ENCODE peak calls at places on chromosomes 3 and 15, in five cellular contexts. H is K562, Y is GM12878, E is H1, R is HepG2. D is an unnamed sample.

GRCh38 chr3:37241880-37242279 is 67.5 kb upstream of the LRRFIP2 start:
- DNase-seq in H (peak; percentile 52), R (no peak), Y (no peak), E (no peak), D (no peak)

GRCh38 chr15:79989682-79990081 is 18.7 kb upstream of the BCL2A1 start:
- DNase-seq in H (no peak), E (no peak), R (no peak), Y (no peak), D (no peak)

GRCh38 chr15:84749111-84749991 is 959 bp downstream of the ZNF592 start:
- DNase-seq in H (peak; percentile 51), E (no peak), Y (no peak), R (peak; percentile 56), D (no peak)

GRCh38 chr3:196726788-196727675 is 12.6 kb upstream of the PAK2 start:
- DNase-seq in E (no peak), H (no peak), R (no peak), Y (no peak), D (no peak)

GRCh38 chr3:110932515-110933095 is 139.0 kb upstream of the NECTIN3 start:
- DNase-seq in R (no peak), Y (no peak), H (no peak), E (no peak), D (no peak)

GRCh38 chr3:168097381-168097780 is 1.7 kb upstream of the GOLIM4 start:
- DNase-seq in E (no peak), R (no peak), Y (no peak), H (no peak), D (no peak)

GRCh38 chr3:38039899-38040261 is 872 bp downstream of the DLEC1 start:
- DNase-seq in R (no peak), Y (peak; percentile 16), H (peak; percentile 54), E (no peak), D (no peak)

GRCh38 chr3:8986741-8987672 is 23.7 kb upstream of the RAD18 start:
- DNase-seq in E (no peak), H (no peak), Y (no peak), R (no peak), D (no peak)

GRCh38 chr3:184380210-184380626 is 364 bp downstream of the CHRD start:
- DNase-seq in R (peak; percentile 21), H (peak; percentile 79), Y (no peak), E (no peak), D (no peak)

GRCh38 chr3:11600501-11601282 is 43.0 kb downstream of the VGLL4 start:
- DNase-seq in E (peak; percentile 66), R (peak; percentile 84), Y (no peak), H (no peak), D (no peak)

GRCh38 chr3:147318900-147319299 is 87.4 kb downstream of the ZIC4 start:
- DNase-seq in E (no peak), Y (no peak), R (no peak), H (no peak), D (no peak)

GRCh38 chr3:171606151-171606751 is 146.0 kb upstream of the TNIK start:
- DNase-seq in Y (no peak), H (peak; percentile 22), R (no peak), E (no peak), D (no peak)

GRCh38 chr3:10783360-10784346 is 32.4 kb upstream of the SLC6A11 start:
- DNase-seq in H (peak; percentile 60), R (peak; percentile 36), E (peak; percentile 5), Y (no peak), D (no peak)

GRCh38 chr3:127141921-127142730 is 50.8 kb upstream of the PRR23E start:
- DNase-seq in H (no peak), E (no peak), R (peak; percentile 46), Y (no peak), D (no peak)

GRCh38 chr3:73685061-73685460 is 60.3 kb upstream of the PDZRN3 start:
- DNase-seq in Y (no peak), H (no peak), E (no peak), R (no peak), D (no peak)

GRCh38 chr15:100350434-100351226 is 8.9 kb upstream of the ADAMTS17 start:
- DNase-seq in Y (no peak), R (peak; percentile 90), H (no peak), E (no peak), D (no peak)

GRCh38 chr15:100348578-100348977 is 6.8 kb upstream of the ADAMTS17 start:
- DNase-seq in Y (no peak), E (no peak), R (no peak), H (no peak), D (no peak)

GRCh38 chr15:100346866-100347512 is 5.2 kb upstream of the ADAMTS17 start:
- DNase-seq in Y (no peak), H (no peak), R (no peak), E (no peak), D (no peak)

GRCh38 chr15:100349321-100349695 is 7.5 kb upstream of the ADAMTS17 start:
- DNase-seq in Y (no peak), E (no peak), H (no peak), R (no peak), D (no peak)

GRCh38 chr15:100349696-100350433 is 8.1 kb upstream of the ADAMTS17 start:
- DNase-seq in Y (peak; percentile 11), E (peak; percentile 74), R (peak; percentile 76), H (peak; percentile 88), D (peak; percentile 63)
- TF ChIP-seq POLR2A in Y (no peak), E (no peak), R (no peak), H (no peak), D (no peak)

GRCh38 chr3:139235192-139235591 is 108.6 kb upstream of the MRPS22 start:
- DNase-seq in R (no peak), H (no peak), E (no peak), Y (no peak), D (no peak)
- TF ChIP-seq TAF1 in R (no peak), H (no peak), E (no peak), Y (no peak), D (no peak)

GRCh38 chr3:138114988-138115971 is at the start of gene DZIP1L:
- DNase-seq in E (no peak), H (peak; percentile 64), R (peak; percentile 23), Y (no peak), D (peak; percentile 46)
- TF ChIP-seq POLR2AphosphoS5 in E (peak; percentile 36), H (no peak), R (no peak), Y (no peak), D (no peak)

GRCh38 chr3:16013563-16013962 is 160.9 kb upstream of the GALNT15 start:
- DNase-seq in Y (no peak), H (no peak), R (no peak), E (no peak), D (no peak)
- TF ChIP-seq POLR2A in Y (no peak), H (no peak), R (no peak), E (no peak), D (no peak)

DNA sequence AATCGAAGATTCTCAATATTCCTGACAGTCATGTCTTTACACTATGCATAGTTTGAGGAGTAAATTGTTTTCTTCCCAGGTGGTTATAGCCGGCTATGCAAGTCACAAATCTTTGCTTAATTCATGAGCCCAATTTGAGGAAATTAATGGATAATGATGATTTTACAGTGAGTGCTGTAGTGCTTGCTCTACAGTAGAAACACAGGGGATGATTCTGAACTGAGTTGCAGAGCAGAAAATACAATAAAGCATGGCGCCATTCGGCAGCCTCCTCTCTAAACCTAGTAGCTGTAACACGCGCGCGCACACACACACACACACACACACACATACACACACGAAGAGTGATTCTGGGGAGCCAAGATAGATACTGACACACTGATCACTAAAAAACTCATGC is 181.7 kb upstream of the DPH6 start:
- DNase-seq in E (no peak), H (no peak), Y (no peak), R (no peak), D (no peak)
- TF ChIP-seq TAF1 in E (no peak), H (no peak), Y (no peak), R (no peak), D (no peak)

GRCh38 chr15:97791824-97792792 is 168.4 kb upstream of the ARRDC4 start:
- DNase-seq in R (no peak), Y (no peak), H (no peak), E (no peak), D (no peak)
- TF ChIP-seq POLR2AphosphoS5 in R (no peak), Y (no peak), H (no peak), E (no peak), D (no peak)

GRCh38 chr15:70853270-70853854 is 595 bp downstream of the LARP6 start:
- DNase-seq in E (peak; percentile 46), H (no peak), R (no peak), Y (no peak), D (no peak)
- TF ChIP-seq POLR2A in E (no peak), H (no peak), R (no peak), Y (no peak), D (no peak)

GRCh38 chr3:153856932-153857331 is 264.3 kb upstream of the ARHGEF26 start:
- DNase-seq in Y (no peak), R (no peak), E (no peak), H (no peak), D (no peak)
- TF ChIP-seq TAF1 in Y (no peak), R (no peak), E (no peak), H (no peak), D (no peak)

DNA sequence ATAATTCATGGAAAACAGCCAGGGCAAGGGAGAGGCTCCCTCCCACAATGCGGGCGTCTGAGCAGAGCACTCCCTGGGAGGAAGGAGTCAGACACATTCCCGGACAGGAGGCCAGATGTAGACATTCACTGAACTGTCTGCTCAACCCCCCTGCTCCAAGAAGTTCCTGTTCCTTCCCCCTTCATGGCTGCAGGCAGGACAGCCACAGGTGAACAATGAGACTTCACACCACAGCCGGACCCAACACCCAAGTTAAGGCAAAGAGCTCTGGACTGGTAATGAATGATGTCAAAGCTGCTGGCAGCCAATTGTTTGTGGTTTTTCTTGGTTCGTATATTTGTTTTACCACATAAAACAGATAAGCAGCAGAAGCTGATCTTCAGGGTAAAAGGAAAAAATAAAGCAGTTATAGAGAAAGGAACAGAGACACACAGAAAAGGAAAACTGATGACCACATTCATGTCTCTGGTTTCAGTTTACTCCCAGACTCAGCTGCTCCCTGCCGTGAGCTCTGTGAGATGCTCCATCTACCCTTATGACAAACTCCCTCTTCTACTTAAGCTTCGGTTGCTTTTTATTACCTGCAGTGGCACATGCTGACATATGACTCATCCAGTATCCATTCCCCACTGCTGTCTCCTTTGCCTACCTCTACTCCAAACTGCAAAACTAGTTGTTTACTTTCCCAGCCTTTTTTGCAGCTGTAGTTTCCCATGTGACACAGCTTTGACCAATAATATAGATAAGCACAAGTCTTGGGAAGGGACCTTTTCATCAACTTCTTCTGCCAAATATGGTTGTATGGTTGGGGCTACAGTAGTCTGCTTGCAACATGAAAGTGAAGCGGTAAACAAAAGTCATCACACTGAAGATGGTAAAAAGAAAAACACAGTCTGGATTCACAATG is 33.1 kb downstream of the DZIP1L start:
- DNase-seq in H (no peak), E (no peak), R (peak; percentile 22), Y (peak; percentile 27), D (no peak)
- TF ChIP-seq POLR2AphosphoS5 in H (no peak), E (no peak), R (no peak), Y (no peak), D (no peak)

D was measured in GM12892.